ENCODE peak calls at places on chromosomes 5 and 9, in nine cellular contexts. X, C, L, Q, M, E, N, A and S are unnamed samples.

GRCh38 chr9:2984481-2984880 is 140.6 kb upstream of the PUM3 start:
- DNase-seq in X (no peak), C (no peak), L (no peak), Q (no peak), M (no peak), E (no peak), N (no peak), A (no peak), S (no peak)

GRCh38 chr9:28941856-28942255 is 1368.6 kb upstream of the C9orf72 start:
- DNase-seq in X (no peak), C (no peak), L (no peak), Q (no peak), M (no peak), E (no peak), N (no peak), A (no peak), S (no peak)

GRCh38 chr9:134180786-134181647 is 16.7 kb upstream of the RNU6ATAC start:
- DNase-seq in X (no peak), C (peak; percentile 34), L (no peak), Q (no peak), M (peak; percentile 55), E (no peak), N (no peak), A (no peak), S (no peak)

GRCh38 chr5:172274951-172275753 is 8.4 kb downstream of the UBTD2 start:
- DNase-seq in X (no peak), C (no peak), L (no peak), Q (no peak), M (no peak), E (no peak), N (no peak), A (no peak), S (peak; percentile 77)

GRCh38 chr5:126044111-126044668 is 379.0 kb upstream of the GRAMD2B start:
- DNase-seq in X (no peak), C (no peak), L (no peak), Q (no peak), M (no peak), E (peak; percentile 3), N (no peak), A (no peak), S (peak; percentile 97)

GRCh38 chr9:69121155-69122085 is 52.7 kb upstream of the TJP2 start:
- DNase-seq in X (peak; percentile 90), C (peak; percentile 74), L (peak; percentile 67), Q (peak; percentile 87), M (peak; percentile 85), E (peak; percentile 50), N (peak; percentile 48), A (peak; percentile 61), S (peak; percentile 48)

GRCh38 chr9:398085-398484 is 183.4 kb downstream of the DOCK8 start:
- DNase-seq in X (no peak), C (no peak), L (no peak), Q (no peak), M (no peak), E (no peak), N (no peak), A (no peak), S (no peak)

GRCh38 chr5:110288766-110289165 is 437.7 kb downstream of the TMEM232 start:
- DNase-seq in X (no peak), C (no peak), L (no peak), Q (no peak), M (no peak), E (peak; percentile 6), N (no peak), A (no peak), S (no peak)

GRCh38 chr5:172421-172820 is 18.9 kb upstream of the LRRC14B start:
- DNase-seq in X (no peak), C (no peak), L (peak; percentile 3), Q (no peak), M (peak; percentile 40), E (no peak), N (no peak), A (no peak), S (no peak)
- H3K4me1 ChIP-seq in X (no peaks in the 10 kb centered on the region), C (peaks cover 14% of the 10 kb centered on the region), L (peaks cover 8% of the 10 kb centered on the region), Q (no peaks in the 10 kb centered on the region), M (peaks cover 8% of the 10 kb centered on the region), E (peaks cover 24% of the 10 kb centered on the region), N (peaks cover 20% of the 10 kb centered on the region), A (peaks cover 19% of the 10 kb centered on the region), S (no peaks in the 10 kb centered on the region)

GRCh38 chr9:100595391-100596199 is 17.7 kb downstream of the CAVIN4 start:
- DNase-seq in X (peak; percentile 59), C (no peak), L (no peak), Q (peak; percentile 45), M (no peak), E (peak; percentile 82), N (no peak), A (no peak), S (peak; percentile 74)

GRCh38 chr9:100598641-100599145 is 20.8 kb downstream of the CAVIN4 start:
- DNase-seq in X (peak; percentile 74), C (peak; percentile 93), L (peak; percentile 88), Q (peak; percentile 91), M (peak; percentile 95), E (peak; percentile 82), N (peak; percentile 80), A (peak; percentile 86), S (peak; percentile 90)

GRCh38 chr9:100600511-100601079 is 22.7 kb downstream of the CAVIN4 start:
- DNase-seq in X (no peak), C (no peak), L (no peak), Q (no peak), M (no peak), E (no peak), N (no peak), A (no peak), S (no peak)

GRCh38 chr9:100601216-100601615 is 23.3 kb downstream of the CAVIN4 start:
- DNase-seq in X (peak; percentile 72), C (no peak), L (peak; percentile 38), Q (peak; percentile 64), M (no peak), E (peak; percentile 69), N (no peak), A (no peak), S (peak; percentile 73)

GRCh38 chr9:100597236-100597635 is 19.4 kb downstream of the CAVIN4 start:
- DNase-seq in X (no peak), C (no peak), L (no peak), Q (no peak), M (no peak), E (no peak), N (no peak), A (no peak), S (no peak)
- TF ChIP-seq CTCF in X (no peak), C (no peak), L (no peak), Q (no peak), M (no peak), E (no peak), N (no peak), A (no peak), S (no peak)

GRCh38 chr5:16413461-16413860 is 52.1 kb downstream of the ZNF622 start:
- DNase-seq in X (no peak), C (no peak), L (no peak), Q (no peak), M (no peak), E (no peak), N (no peak), A (no peak), S (no peak)

GRCh38 chr5:16411741-16412455 is 53.7 kb downstream of the ZNF622 start:
- DNase-seq in X (no peak), C (no peak), L (no peak), Q (peak; percentile 48), M (no peak), E (peak; percentile 39), N (no peak), A (no peak), S (no peak)

GRCh38 chr5:16418471-16418922 is 47.1 kb downstream of the ZNF622 start:
- DNase-seq in X (no peak), C (no peak), L (no peak), Q (no peak), M (no peak), E (no peak), N (peak; percentile 42), A (peak; percentile 24), S (no peak)

GRCh38 chr5:16412556-16412955 is 53.0 kb downstream of the ZNF622 start:
- DNase-seq in X (no peak), C (no peak), L (no peak), Q (no peak), M (no peak), E (no peak), N (no peak), A (no peak), S (no peak)

DNA sequence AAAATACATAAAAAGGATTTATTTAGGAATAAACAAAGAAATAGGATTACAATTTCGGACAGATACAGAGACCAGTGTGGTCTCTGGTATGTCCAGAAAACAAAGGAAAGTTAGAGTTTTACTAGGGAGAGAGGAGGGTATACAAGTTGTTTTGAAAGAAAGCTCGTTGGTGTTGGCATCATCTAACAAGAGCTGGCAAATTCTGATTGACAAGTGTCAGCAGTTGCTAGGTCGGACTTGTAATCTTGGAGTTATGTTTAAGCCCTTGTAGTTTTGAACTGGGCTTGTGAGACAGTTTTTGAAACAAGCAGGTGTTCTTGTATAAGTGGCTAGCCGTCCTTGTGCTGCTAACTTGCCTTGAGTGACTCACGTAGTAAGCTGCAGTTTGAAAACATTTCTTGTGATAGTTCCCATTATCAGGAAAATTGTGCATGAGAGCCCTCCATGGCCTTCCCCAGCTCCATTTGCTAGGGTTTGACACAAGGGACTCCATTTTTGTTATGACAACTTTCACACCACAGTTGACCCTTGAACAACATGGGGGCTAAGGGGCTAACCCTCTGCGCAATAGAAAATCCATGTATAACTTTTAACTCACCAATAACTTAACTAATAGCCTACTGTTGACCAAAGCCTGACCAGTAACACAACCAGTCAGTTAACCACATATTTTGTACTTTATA is 48.1 kb downstream of the ZNF622 start:
- DNase-seq in X (no peak), C (no peak), L (no peak), Q (no peak), M (no peak), E (no peak), N (no peak), A (no peak), S (no peak)
- H3K36me3 ChIP-seq in X (no peaks in the 10 kb centered on the region), C (no peaks in the 10 kb centered on the region), L (no peaks in the 10 kb centered on the region), Q (no peaks in the 10 kb centered on the region), M (no peaks in the 10 kb centered on the region), E (no peaks in the 10 kb centered on the region), N (no peaks in the 10 kb centered on the region), A (no peaks in the 10 kb centered on the region), S (no peaks in the 10 kb centered on the region)

GRCh38 chr9:136105398-136106135 is 10.5 kb upstream of the NACC2 start:
- DNase-seq in X (no peak), C (no peak), L (no peak), Q (no peak), M (no peak), E (no peak), N (peak; percentile 80), A (peak; percentile 82), S (no peak)

GRCh38 chr9:136107155-136107952 is 11.3 kb downstream of the TMEM250 start:
- DNase-seq in X (peak; percentile 38), C (peak; percentile 72), L (peak; percentile 50), Q (peak; percentile 76), M (no peak), E (no peak), N (no peak), A (no peak), S (no peak)

GRCh38 chr9:136100700-136101614 is 5.9 kb upstream of the NACC2 start:
- DNase-seq in X (peak; percentile 48), C (no peak), L (no peak), Q (no peak), M (no peak), E (peak; percentile 23), N (no peak), A (no peak), S (no peak)

GRCh38 chr9:136103651-136104487 is 8.8 kb upstream of the NACC2 start:
- DNase-seq in X (peak; percentile 31), C (no peak), L (no peak), Q (peak; percentile 54), M (no peak), E (no peak), N (no peak), A (no peak), S (no peak)

DNA sequence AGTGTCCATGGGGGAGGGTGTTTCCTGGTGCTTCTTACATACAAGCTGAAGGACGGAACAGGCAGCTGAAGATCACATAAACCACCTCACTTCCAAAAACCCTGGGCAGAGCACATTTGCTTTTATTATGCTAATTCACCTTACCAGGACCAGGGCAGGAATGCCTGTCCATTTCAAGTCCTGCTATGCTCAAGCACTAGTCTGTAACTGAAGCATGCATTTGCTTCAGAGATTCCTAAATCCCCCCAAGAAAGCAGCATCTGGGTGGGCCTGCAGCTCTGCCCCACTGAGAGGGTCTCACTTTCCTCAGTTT is 9.4 kb upstream of the NACC2 start:
- DNase-seq in X (no peak), C (no peak), L (no peak), Q (no peak), M (no peak), E (no peak), N (no peak), A (no peak), S (no peak)
- H3K4me1 ChIP-seq in X (peaks cover 31% of the 10 kb centered on the region), C (peaks cover 44% of the 10 kb centered on the region), L (peaks cover 43% of the 10 kb centered on the region), Q (peaks cover 24% of the 10 kb centered on the region), M (peaks cover 40% of the 10 kb centered on the region), E (peaks cover 5% of the 10 kb centered on the region), N (peaks cover 60% of the 10 kb centered on the region), A (peaks cover 57% of the 10 kb centered on the region), S (peaks cover 14% of the 10 kb centered on the region)